ENCODE peak calls at places on chromosome X, in ten cellular contexts. G is H9; C is HFF-Myc; W is breast epithelium; F is AG10803; S is GM10248; P is fibroblast of lung; M is IMR-90; A is CD4-positive, alpha-beta T cell; N is left lung. Z is an unnamed sample.

GRCh38 chrX:17377047-17377692 is 2.2 kb downstream of the NHS start:
- DNase-seq in G (peak), C (no peak), W (no peak), F (peak), S (no peak), P (peak), M (peak), A (no peak), N (peak), Z (no peak)

GRCh38 chrX:46649421-46650260 is 76.1 kb downstream of the CHST7 start:
- DNase-seq in G (peak), C (no peak), W (no peak), F (peak), S (no peak), P (peak), M (peak), A (no peak), N (peak), Z (no peak)

GRCh38 chrX:56232221-56233082 is at the start of gene KLF8:
- DNase-seq in G (peak), C (no peak), W (peak), F (no peak), S (peak), P (peak), M (no peak), A (peak), N (peak), Z (no peak)

GRCh38 chrX:120000490-120001246 is 57.1 kb upstream of the NKAP start:
- DNase-seq in G (peak), C (no peak), W (no peak), F (no peak), S (no peak), P (no peak), M (peak), A (no peak), N (no peak), Z (no peak)

GRCh38 chrX:20139966-20140365 is 1.7 kb downstream of the EIF1AX start:
- DNase-seq in G (no peak), C (no peak), W (no peak), F (peak), S (no peak), P (peak), M (peak), A (no peak), N (no peak), Z (no peak)

GRCh38 chrX:134661295-134661694 is 3.0 kb upstream of the PLAC1 start:
- DNase-seq in G (no peak), C (no peak), W (no peak), F (no peak), S (no peak), P (no peak), M (no peak), A (no peak), N (no peak), Z (no peak)

GRCh38 chrX:13357925-13358324 is 38.1 kb upstream of the ATXN3L start:
- DNase-seq in G (no peak), C (no peak), W (no peak), F (peak), S (no peak), P (no peak), M (peak), A (no peak), N (no peak), Z (no peak)

GRCh38 chrX:119605398-119605738 is 856 bp downstream of the NKRF start:
- DNase-seq in G (no peak), C (no peak), W (no peak), F (no peak), S (no peak), P (no peak), M (no peak), A (no peak), N (peak), Z (no peak)

GRCh38 chrX:111467896-111468295 is 43.5 kb upstream of the SERTM2 start:
- DNase-seq in G (no peak), C (no peak), W (no peak), F (no peak), S (no peak), P (no peak), M (no peak), A (no peak), N (no peak), Z (no peak)

GRCh38 chrX:128975716-128976115 is 547.6 kb downstream of the SMARCA1 start:
- DNase-seq in G (peak), C (no peak), W (no peak), F (no peak), S (peak), P (no peak), M (no peak), A (no peak), N (no peak), Z (no peak)

GRCh38 chrX:129359269-129359668 is 164.0 kb downstream of the SMARCA1 start:
- DNase-seq in G (no peak), C (no peak), W (no peak), F (peak), S (no peak), P (peak), M (peak), A (no peak), N (no peak), Z (no peak)

GRCh38 chrX:49838374-49838773 is 9.3 kb downstream of the PAGE4 start:
- DNase-seq in G (peak), C (no peak), W (no peak), F (peak), S (peak), P (peak), M (peak), A (no peak), N (no peak), Z (no peak)

GRCh38 chrX:2315434-2315833 is 185.3 kb downstream of the DHRSX start:
- DNase-seq in G (no peak), C (no peak), W (no peak), F (no peak), S (no peak), P (no peak), M (no peak), A (no peak), N (no peak), Z (no peak)

GRCh38 chrX:124239324-124239723 is 93.1 kb upstream of the TEX13D start:
- DNase-seq in G (no peak), C (no peak), W (no peak), F (no peak), S (no peak), P (no peak), M (no peak), A (no peak), N (no peak), Z (no peak)

GRCh38 chrX:141468940-141469339 is 115.6 kb downstream of the SPANXA1 start:
- DNase-seq in G (no peak), C (no peak), W (no peak), F (peak), S (no peak), P (peak), M (peak), A (no peak), N (no peak), Z (no peak)

GRCh38 chrX:78527263-78527662 is 131.9 kb downstream of the RTL3 start:
- DNase-seq in G (no peak), C (no peak), W (no peak), F (peak), S (no peak), P (no peak), M (peak), A (no peak), N (no peak), Z (no peak)

GRCh38 chrX:39721570-39722279 is 376.0 kb downstream of the BCOR start:
- DNase-seq in G (no peak), C (no peak), W (no peak), F (peak), S (no peak), P (peak), M (peak), A (no peak), N (no peak), Z (no peak)

GRCh38 chrX:106707771-106708454 is 18.6 kb upstream of the RNF128 start:
- DNase-seq in G (no peak), C (peak), W (no peak), F (peak), S (no peak), P (peak), M (peak), A (no peak), N (no peak), Z (no peak)

GRCh38 chrX:39850630-39851152 is 247.1 kb downstream of the BCOR start:
- DNase-seq in G (no peak), C (peak), W (no peak), F (peak), S (no peak), P (peak), M (peak), A (no peak), N (no peak), Z (no peak)

GRCh38 chrX:144566592-144566991 is 680.7 kb upstream of the SPANXN1 start:
- DNase-seq in G (peak), C (no peak), W (no peak), F (no peak), S (no peak), P (no peak), M (no peak), A (no peak), N (no peak), Z (no peak)

GRCh38 chrX:22060451-22060940 is 28.4 kb downstream of the PHEX start:
- DNase-seq in G (no peak), C (no peak), W (no peak), F (peak), S (peak), P (peak), M (peak), A (no peak), N (no peak), Z (no peak)

GRCh38 chrX:39969099-39969825 is 128.5 kb downstream of the BCOR start:
- DNase-seq in G (peak), C (no peak), W (no peak), F (no peak), S (no peak), P (no peak), M (no peak), A (peak), N (no peak), Z (no peak)

GRCh38 chrX:149044471-149044870 is 460.6 kb downstream of the IDS start:
- DNase-seq in G (no peak), C (no peak), W (no peak), F (no peak), S (no peak), P (no peak), M (no peak), A (no peak), N (no peak), Z (no peak)

GRCh38 chrX:149043401-149043800 is 461.7 kb downstream of the IDS start:
- DNase-seq in G (no peak), C (no peak), W (no peak), F (no peak), S (no peak), P (no peak), M (no peak), A (no peak), N (no peak), Z (no peak)

GRCh38 chrX:149040873-149041535 is 464.1 kb downstream of the IDS start:
- DNase-seq in G (no peak), C (no peak), W (no peak), F (no peak), S (peak), P (no peak), M (no peak), A (no peak), N (no peak), Z (no peak)

DNA sequence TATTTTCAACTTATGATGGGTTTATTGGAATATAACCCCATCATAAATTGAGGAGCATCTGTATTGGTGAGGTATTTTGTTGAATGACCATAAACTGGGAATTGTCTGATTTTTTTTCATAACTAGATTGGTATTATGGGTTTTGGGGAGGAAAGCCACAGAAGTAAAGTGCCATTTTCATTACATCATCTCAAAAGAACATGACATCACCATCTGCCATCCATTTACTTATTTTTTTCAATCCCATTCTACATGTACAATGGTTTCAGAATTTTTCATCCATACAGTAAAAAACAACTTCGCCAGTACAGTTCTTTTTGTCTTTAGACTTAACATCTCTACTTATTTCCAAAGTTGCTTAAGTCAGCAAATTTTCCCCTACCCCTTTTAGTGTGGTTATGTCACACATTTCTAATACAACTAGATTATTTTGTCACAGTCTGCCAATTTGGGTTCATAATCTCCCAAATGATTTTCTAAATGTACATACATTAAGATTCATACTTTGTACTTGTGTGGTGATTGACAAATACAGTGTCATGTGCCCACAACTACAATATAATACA is 459.4 kb downstream of the IDS start:
- DNase-seq in G (no peak), C (no peak), W (no peak), F (no peak), S (no peak), P (no peak), M (no peak), A (no peak), N (no peak), Z (no peak)
- TF ChIP-seq CTCF in G (no peak), C (no peak), W (no peak), F (no peak), S (no peak), P (no peak), M (no peak), A (no peak), N (no peak), Z (no peak)

GRCh38 chrX:102604327-102604726 is 5.0 kb downstream of the ARMCX5 start:
- DNase-seq in G (no peak), C (no peak), W (no peak), F (no peak), S (no peak), P (no peak), M (no peak), A (no peak), N (no peak), Z (no peak)

GRCh38 chrX:102599950-102600579 is 750 bp downstream of the ARMCX5 start:
- DNase-seq in G (no peak), C (no peak), W (no peak), F (peak), S (no peak), P (peak), M (peak), A (no peak), N (no peak), Z (no peak)

GRCh38 chrX:102599084-102599949 is at the start of gene ARMCX5:
- DNase-seq in G (peak), C (peak), W (peak), F (peak), S (peak), P (peak), M (peak), A (peak), N (peak), Z (peak)
- TF ChIP-seq CTCF in G (no peak), C (no peak), W (peak), F (peak), S (no peak), P (no peak), M (no peak), A (no peak), N (no peak), Z (no peak)

DNA sequence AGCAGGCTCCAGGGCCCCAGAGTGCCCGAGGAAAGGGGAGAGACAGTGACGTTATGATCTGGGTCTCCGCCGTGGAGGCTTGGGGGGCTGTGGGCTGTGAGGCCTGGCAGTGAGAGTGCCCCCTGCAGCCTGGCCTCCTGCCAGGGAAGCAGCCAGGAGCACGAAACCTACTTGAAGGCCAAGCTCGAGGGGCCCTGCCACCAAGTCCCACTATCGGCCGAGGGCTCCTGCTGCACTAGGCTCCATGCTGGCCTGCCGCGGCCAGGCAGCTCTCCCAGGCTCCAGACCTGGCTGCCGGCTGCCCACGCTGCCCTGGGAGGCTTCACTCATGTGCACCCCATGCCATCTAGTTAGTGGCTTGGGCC is 18.7 kb downstream of the FLNA start:
- DNase-seq in G (no peak), C (no peak), W (no peak), F (no peak), S (no peak), P (no peak), M (no peak), A (no peak), N (no peak), Z (no peak)
- TF ChIP-seq CTCF in G (no peak), C (no peak), W (no peak), F (no peak), S (no peak), P (no peak), M (no peak), A (no peak), N (no peak), Z (no peak)

GRCh38 chrX:140433582-140433981 is 71.3 kb downstream of the SOX3 start:
- DNase-seq in G (no peak), C (no peak), W (no peak), F (peak), S (no peak), P (no peak), M (no peak), A (no peak), N (no peak), Z (no peak)
- TF ChIP-seq CTCF in G (no peak), C (no peak), W (no peak), F (no peak), S (no peak), P (no peak), M (no peak), A (no peak), N (no peak), Z (no peak)

Z was measured in omental fat pad.